ENCODE peak calls at places on chromosomes 1 and 21, in five cellular contexts. C is NCI-H1436; K is stimulated activated CD8-positive, alpha-beta memory T cell treated with anti-CD3 and anti-CD28 coated beads, Interleukin-7, amount 100 ng/mL, for 1 hour; P is NCI-H2107; F is HT-29. Q is an unnamed sample.

GRCh38 chr1:25544819-25545218 is 1.4 kb downstream of the LDLRAP1 start:
- DNase-seq in C (no peak), K (no peak), P (no peak), F (peak; percentile 26), Q (no peak)

GRCh38 chr1:119702384-119702783 is 9.3 kb upstream of the PHGDH start:
- DNase-seq in C (no peak), K (no peak), P (no peak), F (no peak), Q (no peak)

GRCh38 chr1:220012259-220012658 is 34.0 kb downstream of the EPRS1 start:
- DNase-seq in C (no peak), K (no peak), P (no peak), F (peak; percentile 4), Q (no peak)

GRCh38 chr1:212514782-212515181 is 82.1 kb downstream of the NENF start:
- DNase-seq in C (no peak), K (no peak), P (no peak), F (no peak), Q (no peak)

GRCh38 chr1:165829888-165830287 is 2.5 kb downstream of the UCK2 start:
- DNase-seq in C (no peak), K (no peak), P (no peak), F (no peak), Q (no peak)

GRCh38 chr21:26170471-26171309 is at the start of gene APP:
- DNase-seq in C (peak; percentile 69), K (peak; percentile 77), P (peak; percentile 87), F (peak; percentile 68), Q (peak; percentile 84)

GRCh38 chr1:9691108-9691445 is 39.5 kb downstream of the PIK3CD start:
- DNase-seq in C (no peak), K (no peak), P (no peak), F (no peak), Q (no peak)

GRCh38 chr1:27116697-27117096 is 38.2 kb downstream of the SLC9A1 start:
- DNase-seq in C (no peak), K (no peak), P (no peak), F (no peak), Q (no peak)

GRCh38 chr1:215911406-215911968 is 344.4 kb downstream of the KCTD3 start:
- DNase-seq in C (no peak), K (no peak), P (no peak), F (peak; percentile 4), Q (no peak)

GRCh38 chr1:6868371-6869001 is 83.2 kb downstream of the CAMTA1 start:
- DNase-seq in C (no peak), K (no peak), P (no peak), F (no peak), Q (no peak)

GRCh38 chr1:90561926-90562325 is 155.2 kb downstream of the BARHL2 start:
- DNase-seq in C (no peak), K (no peak), P (no peak), F (no peak), Q (no peak)

GRCh38 chr1:9324246-9325096 is 31.8 kb downstream of the SPSB1 start:
- DNase-seq in C (no peak), K (no peak), P (no peak), F (no peak), Q (no peak)

GRCh38 chr1:109500886-109501285 is 7.0 kb downstream of the CYB561D1 start:
- DNase-seq in C (no peak), K (no peak), P (no peak), F (no peak), Q (no peak)

GRCh38 chr1:203069028-203069804 is 16.6 kb downstream of the MYOG start:
- DNase-seq in C (no peak), K (no peak), P (no peak), F (no peak), Q (no peak)

GRCh38 chr21:45361033-45361997 is 43.6 kb upstream of the COL18A1 start:
- DNase-seq in C (no peak), K (no peak), P (no peak), F (no peak), Q (no peak)

GRCh38 chr1:231162300-231162969 is 577 bp downstream of the TRIM67 start:
- DNase-seq in C (no peak), K (no peak), P (no peak), F (no peak), Q (no peak)

GRCh38 chr1:61851849-61852692 is 109.8 kb downstream of the PATJ start:
- DNase-seq in C (peak; percentile 42), K (no peak), P (peak; percentile 25), F (peak; percentile 66), Q (no peak)

GRCh38 chr1:41673806-41674205 is 189.3 kb upstream of the EDN2 start:
- DNase-seq in C (no peak), K (no peak), P (no peak), F (no peak), Q (peak; percentile 64)

GRCh38 chr1:175628548-175629317 is 114.7 kb downstream of the TNR start:
- DNase-seq in C (no peak), K (no peak), P (no peak), F (no peak), Q (no peak)

GRCh38 chr1:160813215-160813614 is 17.2 kb downstream of the LY9 start:
- DNase-seq in C (no peak), K (no peak), P (no peak), F (peak; percentile 69), Q (no peak)

GRCh38 chr1:94621392-94621791 is 79.8 kb upstream of the F3 start:
- DNase-seq in C (no peak), K (no peak), P (no peak), F (peak; percentile 57), Q (no peak)

GRCh38 chr1:211267204-211267857 is 8.2 kb downstream of the RCOR3 start:
- DNase-seq in C (no peak), K (no peak), P (no peak), F (no peak), Q (no peak)

GRCh38 chr1:53697671-53698380 is 41.1 kb downstream of the GLIS1 start:
- DNase-seq in C (no peak), K (no peak), P (no peak), F (peak; percentile 43), Q (no peak)

GRCh38 chr1:27144920-27145661 is 9.8 kb downstream of the SLC9A1 start:
- DNase-seq in C (no peak), K (no peak), P (no peak), F (no peak), Q (no peak)

GRCh38 chr1:159091547-159092397 is 15.2 kb upstream of the AIM2 start:
- DNase-seq in C (no peak), K (no peak), P (no peak), F (no peak), Q (no peak)

GRCh38 chr1:115717541-115717940 is 51.0 kb downstream of the CASQ2 start:
- DNase-seq in C (peak; percentile 7), K (no peak), P (no peak), F (peak; percentile 58), Q (no peak)

GRCh38 chr1:32647308-32648134 is 2.8 kb downstream of the ZBTB8OS start:
- DNase-seq in C (no peak), K (no peak), P (no peak), F (no peak), Q (no peak)

GRCh38 chr1:1240822-1241587 is 5.5 kb downstream of the C1QTNF12 start:
- DNase-seq in C (no peak), K (no peak), P (no peak), F (no peak), Q (no peak)

GRCh38 chr1:9449976-9450696 is 89.1 kb upstream of the SLC25A33 start:
- DNase-seq in C (no peak), K (no peak), P (no peak), F (no peak), Q (no peak)

GRCh38 chr1:108643492-108644333 is 17.2 kb downstream of the HENMT1 start:
- DNase-seq in C (peak; percentile 62), K (no peak), P (peak; percentile 49), F (peak; percentile 75), Q (peak; percentile 35)

GRCh38 chr1:165369255-165369848 is 12.8 kb upstream of the LMX1A start:
- DNase-seq in C (peak; percentile 23), K (peak; percentile 12), P (peak; percentile 13), F (peak; percentile 48), Q (no peak)

GRCh38 chr1:55015731-55016620 is 17.2 kb downstream of the BSND start:
- DNase-seq in C (no peak), K (no peak), P (no peak), F (no peak), Q (no peak)

GRCh38 chr1:230569201-230569600 is 73.1 kb upstream of the COG2 start:
- DNase-seq in C (no peak), K (no peak), P (no peak), F (no peak), Q (no peak)

Q was measured in stimulated activated naive B cell treated with anti-CD40 and anti-IgM and Interleukin-4, amounts not matched to agents 10 μg/mL and 1 μg/mL and 100 μg/mL, for 72 hours.